ENCODE peak calls at places on chromosome 16, in four cellular contexts. O is NCI-H1092, T is neural crest cell, E is fibroblast of mammary gland. S is an unnamed sample.
A peak's percentile ranks its signal among the peaks of the same experiment; 100 is the strongest.

GRCh38 chr16:87063543-87063942 is 253.6 kb downstream of the C16orf95 start:
- DNase-seq in O (no peak), T (no peak), E (no peak), S (no peak)

GRCh38 chr16:56911771-56912541 is 20.0 kb upstream of the HERPUD1 start:
- DNase-seq in O (no peak), T (no peak), E (no peak), S (peak; percentile 55)

GRCh38 chr16:10738231-10739077 is 5.2 kb upstream of the NUBP1 start:
- DNase-seq in O (no peak), T (no peak), E (peak; percentile 89), S (peak; percentile 91)

GRCh38 chr16:55701442-55702319 is 45.9 kb downstream of the SLC6A2 start:
- DNase-seq in O (peak; percentile 21), T (peak; percentile 20), E (peak; percentile 35), S (peak; percentile 75)

GRCh38 chr16:23837553-23838308 is 1.9 kb downstream of the PRKCB start:
- DNase-seq in O (no peak), T (no peak), E (no peak), S (no peak)

GRCh38 chr16:9380221-9380620 is 288.8 kb downstream of the HAPSTR1 start:
- DNase-seq in O (no peak), T (no peak), E (no peak), S (no peak)

GRCh38 chr16:81008151-81008789 is 1.3 kb downstream of the CENPN start:
- DNase-seq in O (no peak), T (no peak), E (no peak), S (no peak)

GRCh38 chr16:85491798-85492616 is 121.1 kb upstream of the GSE1 start:
- DNase-seq in O (no peak), T (no peak), E (peak; percentile 6), S (peak; percentile 85)

GRCh38 chr16:82082543-82083244 is 47.6 kb downstream of the HSD17B2 start:
- DNase-seq in O (no peak), T (no peak), E (peak; percentile 56), S (no peak)

GRCh38 chr16:56426585-56426984 is 1.2 kb upstream of the AMFR start:
- DNase-seq in O (no peak), T (no peak), E (peak; percentile 2), S (no peak)

GRCh38 chr16:17205279-17206139 is 265.3 kb downstream of the XYLT1 start:
- DNase-seq in O (no peak), T (no peak), E (peak; percentile 68), S (no peak)

GRCh38 chr16:55471448-55472097 is 7.4 kb upstream of the MMP2 start:
- DNase-seq in O (no peak), T (no peak), E (peak; percentile 90), S (no peak)

GRCh38 chr16:70152578-70153302 is 20.8 kb upstream of the CLEC18C start:
- DNase-seq in O (no peak), T (no peak), E (no peak), S (no peak)

GRCh38 chr16:66618588-66618987 is 14.1 kb downstream of the CMTM3 start:
- DNase-seq in O (no peak), T (no peak), E (peak; percentile 99), S (no peak)

GRCh38 chr16:30003670-30004423 is 7.0 kb downstream of the DOC2A start:
- DNase-seq in O (no peak), T (no peak), E (no peak), S (no peak)

GRCh38 chr16:1146409-1146808 is 6.5 kb upstream of the CACNA1H start:
- DNase-seq in O (no peak), T (no peak), E (no peak), S (no peak)

GRCh38 chr16:4846503-4846900 is 586 bp downstream of the GLYR1 start:
- DNase-seq in O (no peak), T (peak; percentile 16), E (peak; percentile 54), S (peak; percentile 51)

GRCh38 chr16:79756571-79756970 is 156.0 kb upstream of the MAF start:
- DNase-seq in O (no peak), T (no peak), E (no peak), S (no peak)

GRCh38 chr16:24286713-24287405 is 30.7 kb downstream of the CACNG3 start:
- DNase-seq in O (no peak), T (no peak), E (no peak), S (no peak)

GRCh38 chr16:70745536-70746025 is 55.4 kb downstream of the VAC14 start:
- DNase-seq in O (no peak), T (no peak), E (no peak), S (no peak)

GRCh38 chr16:88977028-88977844 is at the start of gene CBFA2T3:
- DNase-seq in O (no peak), T (peak; percentile 32), E (no peak), S (peak; percentile 88)

GRCh38 chr16:85878875-85879274 is 20.1 kb upstream of the IRF8 start:
- DNase-seq in O (no peak), T (no peak), E (peak; percentile 57), S (no peak)

GRCh38 chr16:27486760-27487159 is 63.0 kb downstream of the GTF3C1 start:
- DNase-seq in O (no peak), T (no peak), E (no peak), S (no peak)

GRCh38 chr16:76446251-76446650 is 169.1 kb downstream of the CNTNAP4 start:
- DNase-seq in O (no peak), T (no peak), E (no peak), S (no peak)

GRCh38 chr16:23333034-23333579 is 31.0 kb downstream of the SCNN1B start:
- DNase-seq in O (no peak), T (no peak), E (peak; percentile 8), S (no peak)

S was measured in left ventricle myocardium superior.